ENCODE peak calls at places on chromosomes 6 and 20, in seven cellular contexts. B is AG04450, H is fibroblast of lung, Y is esophagus squamous epithelium, O is fibroblast of mammary gland, E is heart right ventricle, D is kidney. N is an unnamed sample.
A peak's percentile ranks its signal among the peaks of the same experiment; 100 is the strongest.

GRCh38 chr6:44696099-44696498 is 308.6 kb downstream of the CDC5L start:
- DNase-seq in B (no peak), E (no peak), D (no peak), H (peak; percentile 6), O (peak; percentile 85), Y (no peak), N (no peak)

GRCh38 chr6:167782698-167783517 is 43.8 kb upstream of the AFDN start:
- DNase-seq in O (no peak), Y (no peak), H (no peak), D (no peak), B (no peak), E (no peak), N (no peak)

GRCh38 chr20:3543901-3544507 is 73.2 kb downstream of the ATRN start:
- DNase-seq in O (no peak), B (peak; percentile 26), H (no peak), Y (no peak), D (no peak), E (no peak), N (no peak)

GRCh38 chr6:111604259-111605099 is 1.2 kb downstream of the TRAF3IP2 start:
- DNase-seq in O (peak; percentile 96), B (no peak), E (peak; percentile 78), H (peak; percentile 89), Y (no peak), D (peak; percentile 84), N (no peak)

GRCh38 chr20:64083380-64084208 is 604 bp downstream of the LKAAEAR1 start:
- DNase-seq in E (peak; percentile 66), O (peak; percentile 63), Y (no peak), H (peak; percentile 65), B (no peak), D (peak; percentile 86), N (no peak)

GRCh38 chr6:15595461-15596173 is 67.2 kb downstream of the DTNBP1 start:
- DNase-seq in Y (no peak), O (peak; percentile 64), H (peak; percentile 58), E (no peak), D (no peak), B (no peak), N (no peak)

GRCh38 chr6:1526689-1527088 is 83.0 kb upstream of the FOXC1 start:
- DNase-seq in D (no peak), B (no peak), Y (no peak), H (no peak), O (no peak), E (peak; percentile 27), N (no peak)

GRCh38 chr6:169960003-169960344 is 208.6 kb downstream of the ERMARD start:
- DNase-seq in O (no peak), H (no peak), D (peak; percentile 52), Y (no peak), B (no peak), E (no peak), N (no peak)

GRCh38 chr20:44204156-44204831 is 6.3 kb downstream of the OSER1 start:
- DNase-seq in Y (no peak), B (peak; percentile 74), D (no peak), E (no peak), O (peak; percentile 95), H (peak; percentile 94), N (peak; percentile 99)

GRCh38 chr6:158752613-158753012 is 66.6 kb downstream of the EZR start:
- DNase-seq in B (no peak), Y (no peak), H (peak; percentile 43), E (peak; percentile 60), O (peak; percentile 30), D (no peak), N (no peak)

GRCh38 chr6:13678255-13678983 is 33.2 kb downstream of the RANBP9 start:
- DNase-seq in H (no peak), O (no peak), E (no peak), Y (no peak), D (no peak), B (no peak), N (no peak)

GRCh38 chr6:107110200-107110599 is 5.1 kb downstream of the BEND3 start:
- DNase-seq in B (no peak), H (no peak), D (no peak), O (no peak), Y (no peak), E (no peak), N (no peak)

GRCh38 chr20:20498081-20498861 is 130.4 kb downstream of the INSM1 start:
- DNase-seq in E (no peak), D (no peak), H (peak; percentile 65), Y (no peak), O (peak; percentile 12), B (no peak), N (peak; percentile 50)

GRCh38 chr6:135258970-135259369 is 77.9 kb downstream of the MYB start:
- DNase-seq in D (no peak), O (no peak), E (no peak), Y (no peak), H (no peak), B (no peak), N (no peak)

GRCh38 chr6:53302678-53303360 is 45.9 kb downstream of the ELOVL5 start:
- DNase-seq in E (no peak), B (no peak), Y (no peak), H (peak; percentile 58), D (no peak), O (peak; percentile 85), N (no peak)

GRCh38 chr6:33375143-33375649 is 16.4 kb upstream of the KIFC1 start:
- DNase-seq in D (no peak), O (peak; percentile 93), E (peak; percentile 78), Y (no peak), H (peak; percentile 94), B (peak; percentile 59), N (peak; percentile 53)

GRCh38 chr20:57190536-57191265 is 75.7 kb downstream of the BMP7 start:
- DNase-seq in E (no peak), Y (no peak), H (no peak), O (peak; percentile 46), B (no peak), D (peak; percentile 29), N (peak; percentile 7)

GRCh38 chr20:19758888-19759331 is 852 bp downstream of the RIN2 start:
- DNase-seq in Y (no peak), E (peak; percentile 84), D (peak; percentile 96), O (peak; percentile 52), B (no peak), H (peak; percentile 37), N (no peak)

GRCh38 chr6:57180596-57180995 is 8.5 kb downstream of the BAG2 start:
- DNase-seq in H (no peak), Y (no peak), E (no peak), D (no peak), B (no peak), O (no peak), N (no peak)

GRCh38 chr20:8213270-8213669 is 81.2 kb downstream of the PLCB1 start:
- DNase-seq in D (no peak), H (no peak), B (no peak), E (no peak), Y (no peak), O (no peak), N (no peak)

GRCh38 chr6:31162463-31163165 is 4.2 kb downstream of the TCF19 start:
- DNase-seq in H (no peak), B (no peak), D (no peak), O (no peak), E (no peak), Y (no peak), N (no peak)

DNA sequence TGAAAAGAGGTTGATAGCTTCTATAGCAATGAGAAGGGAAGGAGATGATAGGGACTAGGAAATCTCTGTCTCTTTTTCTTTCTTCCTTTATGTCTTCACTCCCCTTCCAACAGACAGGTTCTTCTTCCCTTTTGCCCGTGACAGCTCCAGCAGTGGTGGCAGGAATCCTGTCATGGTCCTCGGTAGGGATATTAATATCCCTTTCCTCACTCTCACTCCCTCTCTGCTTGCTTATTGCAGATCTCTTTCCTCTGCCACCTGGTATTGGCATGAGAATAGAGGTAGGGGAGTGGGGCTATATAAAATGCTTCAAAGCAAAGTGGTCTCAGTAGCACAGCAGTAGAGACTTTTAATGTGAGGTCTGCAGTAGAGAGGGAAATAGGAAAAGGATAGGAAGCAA is 19.7 kb downstream of the RAD21L1 start:
- DNase-seq in E (no peak), H (no peak), Y (no peak), D (no peak), B (no peak), O (no peak), N (no peak)
- TF ChIP-seq CTCF in E (no peak), H (no peak), Y (no peak), D (no peak), B (no peak), O (no peak), N (no peak)

DNA sequence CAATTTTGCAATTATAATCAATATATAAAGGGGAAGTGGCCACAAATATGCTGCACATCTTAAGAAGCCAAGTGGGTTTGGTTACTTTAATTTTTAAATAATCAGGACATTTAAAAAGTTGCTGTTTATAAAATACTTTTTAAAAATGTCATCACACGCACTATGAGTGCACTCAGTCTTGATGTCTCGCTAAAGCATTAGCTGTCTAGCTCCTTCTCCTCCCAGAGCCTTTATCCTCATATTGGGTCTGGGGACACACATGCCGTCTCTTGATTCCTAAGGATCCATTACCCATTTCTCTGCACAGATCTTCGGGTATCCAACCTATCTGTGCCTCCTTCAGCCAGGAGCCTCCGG is 439 bp upstream of the CAP2 start:
- DNase-seq in Y (no peak), E (no peak), O (no peak), D (no peak), H (peak; percentile 8), B (no peak), N (no peak)
- H3K4me3 ChIP-seq in Y (peak overlapping the region; percentile 79), E (peak overlapping the region; percentile 55), O (peak overlapping the region; percentile 52), D (peak overlapping the region; percentile 69), H (peak overlapping the region; percentile 75), B (peak overlapping the region; percentile 71), N (peak overlapping the region; percentile 68)

DNA sequence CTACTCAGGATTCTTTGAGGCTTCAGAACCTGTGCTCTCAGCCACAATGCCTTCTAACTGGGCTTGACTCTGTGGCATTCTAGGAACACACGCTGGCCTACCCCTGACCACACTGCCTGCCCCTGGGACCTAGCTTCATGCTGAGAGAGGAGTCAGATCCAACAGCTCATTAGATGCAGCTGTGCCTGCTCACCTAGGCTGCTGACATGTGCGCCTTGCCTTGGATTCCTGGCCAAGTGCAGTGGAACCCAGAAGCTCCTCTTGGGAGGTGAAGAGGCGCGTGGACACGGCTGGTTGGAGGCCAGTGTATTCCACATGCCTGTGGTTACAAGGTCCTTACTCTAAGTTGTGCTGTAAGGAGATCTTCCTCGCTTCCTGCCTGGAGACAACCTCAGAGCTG is 24.7 kb upstream of the KCNK16 start:
- DNase-seq in E (no peak), B (no peak), H (no peak), O (no peak), Y (no peak), D (peak; percentile 33), N (no peak)
- TF ChIP-seq CTCF in E (no peak), B (no peak), H (no peak), O (no peak), Y (no peak), D (no peak), N (no peak)

GRCh38 chr6:148700047-148700712 is 46.6 kb upstream of the UST start:
- DNase-seq in Y (no peak), D (no peak), B (no peak), O (peak; percentile 58), E (no peak), H (peak; percentile 43), N (peak; percentile 1)

GRCh38 chr6:148700713-148701392 is 46.0 kb upstream of the UST start:
- DNase-seq in H (peak; percentile 60), O (peak; percentile 70), B (peak; percentile 2), E (no peak), Y (no peak), D (no peak), N (peak; percentile 2)

GRCh38 chr6:148704539-148704938 is 42.3 kb upstream of the UST start:
- DNase-seq in E (no peak), D (no peak), O (no peak), Y (no peak), H (no peak), B (no peak), N (no peak)

GRCh38 chr6:148698671-148699180 is 48.1 kb upstream of the UST start:
- DNase-seq in D (no peak), H (no peak), B (no peak), E (no peak), Y (no peak), O (no peak), N (no peak)

GRCh38 chr6:148701393-148701774 is 45.4 kb upstream of the UST start:
- DNase-seq in D (no peak), O (no peak), H (no peak), B (no peak), Y (no peak), E (no peak), N (no peak)
- H3K4me3 ChIP-seq in D (peak overlapping the region; percentile 65), O (no peak overlapping the region), H (peak overlapping the region; percentile 62), B (no peak overlapping the region), Y (no peak overlapping the region), E (no peak overlapping the region), N (no peak overlapping the region)

N was measured in LNCaP clone FGC.